ENCODE peak calls at places on chromosomes 7 and 10, in seven cellular contexts. N, S, E, C, J, T and Q are unnamed samples.

GRCh38 chr7:156963472-156963871 is 14.0 kb downstream of the NOM1 start:
- DNase-seq in N (no peak), S (no peak), E (no peak), C (no peak), J (no peak), T (no peak), Q (no peak)

GRCh38 chr7:33554046-33554445 is 351.3 kb upstream of the BMPER start:
- DNase-seq in N (no peak), S (peak; percentile 5), E (no peak), C (no peak), J (no peak), T (no peak), Q (no peak)

GRCh38 chr7:153185936-153186335 is 426.4 kb downstream of the ACTR3B start:
- DNase-seq in N (no peak), S (no peak), E (no peak), C (no peak), J (no peak), T (no peak), Q (no peak)

GRCh38 chr10:100792544-100792943 is 47.2 kb downstream of the PAX2 start:
- DNase-seq in N (no peak), S (no peak), E (no peak), C (no peak), J (no peak), T (no peak), Q (no peak)

GRCh38 chr7:82701941-82702340 is 258.4 kb upstream of the CACNA2D1 start:
- DNase-seq in N (no peak), S (no peak), E (no peak), C (no peak), J (no peak), T (peak; percentile 20), Q (no peak)

GRCh38 chr10:74058658-74059057 is 60.7 kb downstream of the VCL start:
- DNase-seq in N (no peak), S (peak; percentile 43), E (no peak), C (no peak), J (no peak), T (no peak), Q (peak; percentile 69)

GRCh38 chr7:137957887-137958286 is 44.0 kb downstream of the CREB3L2 start:
- DNase-seq in N (no peak), S (peak; percentile 59), E (no peak), C (no peak), J (no peak), T (peak; percentile 74), Q (peak; percentile 17)

GRCh38 chr7:35906191-35906908 is 105.5 kb downstream of the SEPTIN7 start:
- DNase-seq in N (peak; percentile 42), S (peak; percentile 89), E (peak; percentile 74), C (peak; percentile 57), J (peak; percentile 77), T (peak; percentile 71), Q (peak; percentile 87)

GRCh38 chr7:64101126-64101942 is 56.1 kb downstream of the ZNF727 start:
- DNase-seq in N (no peak), S (no peak), E (no peak), C (no peak), J (no peak), T (no peak), Q (no peak)

GRCh38 chr10:12333382-12334185 is 15.8 kb upstream of the CAMK1D start:
- DNase-seq in N (peak; percentile 89), S (peak; percentile 91), E (peak; percentile 73), C (peak; percentile 77), J (peak; percentile 30), T (peak; percentile 95), Q (peak; percentile 89)

GRCh38 chr7:139246905-139247304 is 15.9 kb downstream of the UBN2 start:
- DNase-seq in N (no peak), S (peak; percentile 68), E (no peak), C (no peak), J (no peak), T (peak; percentile 37), Q (no peak)

GRCh38 chr10:115171392-115171960 is 78.3 kb downstream of the ATRNL1 start:
- DNase-seq in N (peak; percentile 9), S (peak; percentile 19), E (no peak), C (peak; percentile 3), J (no peak), T (peak; percentile 15), Q (peak; percentile 30)

GRCh38 chr7:104267701-104268368 is 60.0 kb upstream of the ORC5 start:
- DNase-seq in N (no peak), S (peak; percentile 44), E (no peak), C (peak; percentile 36), J (no peak), T (peak; percentile 17), Q (peak; percentile 40)

GRCh38 chr10:31083765-31084184 is 52.1 kb upstream of the ZNF438 start:
- DNase-seq in N (peak; percentile 68), S (peak; percentile 59), E (peak; percentile 47), C (peak; percentile 47), J (peak; percentile 42), T (peak; percentile 68), Q (peak; percentile 79)

GRCh38 chr10:22980822-22981221 is 53.0 kb downstream of the ARMC3 start:
- DNase-seq in N (no peak), S (no peak), E (no peak), C (no peak), J (no peak), T (no peak), Q (no peak)

GRCh38 chr10:127907411-127908105 is 655 bp downstream of the PTPRE start:
- DNase-seq in N (no peak), S (peak; percentile 58), E (no peak), C (peak; percentile 67), J (peak; percentile 51), T (peak; percentile 69), Q (no peak)

GRCh38 chr7:46205478-46205877 is 284.4 kb upstream of the IGFBP3 start:
- DNase-seq in N (no peak), S (no peak), E (peak; percentile 66), C (no peak), J (no peak), T (no peak), Q (no peak)

GRCh38 chr7:157690058-157690832 is 353.4 kb downstream of the DNAJB6 start:
- DNase-seq in N (no peak), S (peak; percentile 3), E (no peak), C (peak; percentile 92), J (no peak), T (no peak), Q (no peak)

GRCh38 chr7:4028221-4028620 is 653.9 kb upstream of the FOXK1 start:
- DNase-seq in N (no peak), S (no peak), E (peak; percentile 14), C (no peak), J (no peak), T (no peak), Q (no peak)

GRCh38 chr10:29407280-29407858 is 118.5 kb downstream of the LYZL1 start:
- DNase-seq in N (no peak), S (no peak), E (no peak), C (no peak), J (no peak), T (no peak), Q (no peak)

GRCh38 chr10:36114913-36115312 is 472.8 kb upstream of the FZD8 start:
- DNase-seq in N (no peak), S (peak; percentile 88), E (no peak), C (no peak), J (no peak), T (peak; percentile 36), Q (no peak)

GRCh38 chr10:71089162-71089561 is 123.2 kb upstream of the UNC5B start:
- DNase-seq in N (no peak), S (no peak), E (peak; percentile 29), C (no peak), J (no peak), T (no peak), Q (no peak)

GRCh38 chr7:12715372-12716133 is 28.1 kb downstream of the ARL4A start:
- DNase-seq in N (peak; percentile 51), S (peak; percentile 99), E (peak; percentile 70), C (no peak), J (peak; percentile 23), T (peak; percentile 83), Q (peak; percentile 96)

GRCh38 chr7:129729511-129729910 is 118.0 kb downstream of the NRF1 start:
- DNase-seq in N (no peak), S (no peak), E (no peak), C (no peak), J (no peak), T (no peak), Q (no peak)

GRCh38 chr7:150685219-150686029 is at the start of gene GIMAP2:
- DNase-seq in N (peak; percentile 19), S (peak; percentile 11), E (no peak), C (no peak), J (no peak), T (peak; percentile 66), Q (peak; percentile 54)